ENCODE peak calls at places on chromosomes 16 and 17, in six cellular contexts. One of them, this sample, is unnamed.

GRCh38 chr16:22123759-22124490 is 31.6 kb downstream of the VWA3A start:
- DNase-seq in fibroblast of mammary gland: no peak
- DNase-seq in epithelial cell of esophagus: no peak
- DNase-seq in caudate nucleus: no peak
- DNase-seq in upper lobe of right lung: no peak
- DNase-seq in HL-60: no peak
- DNase-seq in this sample: no peak

GRCh38 chr16:4385066-4385788 is 13.6 kb downstream of the VASN start:
- DNase-seq in fibroblast of mammary gland: peak
- DNase-seq in epithelial cell of esophagus: no peak
- DNase-seq in HL-60: no peak
- DNase-seq in caudate nucleus: no peak
- DNase-seq in upper lobe of right lung: no peak
- DNase-seq in this sample: no peak

GRCh38 chr16:16019488-16019887 is 70.1 kb downstream of the ABCC1 start:
- DNase-seq in caudate nucleus: no peak
- DNase-seq in HL-60: no peak
- DNase-seq in epithelial cell of esophagus: peak
- DNase-seq in upper lobe of right lung: no peak
- DNase-seq in fibroblast of mammary gland: peak
- DNase-seq in this sample: peak

GRCh38 chr16:72909196-72909595 is 138.7 kb downstream of the ZFHX3 start:
- DNase-seq in caudate nucleus: no peak
- DNase-seq in upper lobe of right lung: no peak
- DNase-seq in fibroblast of mammary gland: no peak
- DNase-seq in HL-60: no peak
- DNase-seq in epithelial cell of esophagus: no peak
- DNase-seq in this sample: no peak

GRCh38 chr17:948284-948852 is 31.2 kb downstream of the NXN start:
- DNase-seq in upper lobe of right lung: no peak
- DNase-seq in fibroblast of mammary gland: no peak
- DNase-seq in HL-60: no peak
- DNase-seq in epithelial cell of esophagus: no peak
- DNase-seq in caudate nucleus: no peak
- DNase-seq in this sample: no peak

GRCh38 chr16:15856217-15856616 is 611 bp downstream of the MYH11 start:
- DNase-seq in HL-60: no peak
- DNase-seq in upper lobe of right lung: no peak
- DNase-seq in caudate nucleus: no peak
- DNase-seq in fibroblast of mammary gland: no peak
- DNase-seq in epithelial cell of esophagus: no peak
- DNase-seq in this sample: no peak

GRCh38 chr17:17952691-17953090 is 19.5 kb downstream of the TOM1L2 start:
- DNase-seq in epithelial cell of esophagus: no peak
- DNase-seq in upper lobe of right lung: no peak
- DNase-seq in fibroblast of mammary gland: no peak
- DNase-seq in HL-60: no peak
- DNase-seq in caudate nucleus: no peak
- DNase-seq in this sample: no peak

GRCh38 chr17:58088624-58089023 is 5.4 kb downstream of the DYNLL2 start:
- DNase-seq in caudate nucleus: no peak
- DNase-seq in fibroblast of mammary gland: no peak
- DNase-seq in upper lobe of right lung: no peak
- DNase-seq in epithelial cell of esophagus: no peak
- DNase-seq in HL-60: no peak
- DNase-seq in this sample: no peak

GRCh38 chr17:31583795-31584340 is 192.4 kb downstream of the RAB11FIP4 start:
- DNase-seq in upper lobe of right lung: no peak
- DNase-seq in fibroblast of mammary gland: peak
- DNase-seq in caudate nucleus: no peak
- DNase-seq in epithelial cell of esophagus: peak
- DNase-seq in HL-60: no peak
- DNase-seq in this sample: no peak

GRCh38 chr16:72995151-72995881 is 52.6 kb downstream of the ZFHX3 start:
- DNase-seq in epithelial cell of esophagus: no peak
- DNase-seq in caudate nucleus: no peak
- DNase-seq in fibroblast of mammary gland: no peak
- DNase-seq in upper lobe of right lung: no peak
- DNase-seq in HL-60: peak
- DNase-seq in this sample: no peak

GRCh38 chr16:11783319-11784047 is 13.6 kb downstream of the ZC3H7A start:
- DNase-seq in epithelial cell of esophagus: peak
- DNase-seq in caudate nucleus: no peak
- DNase-seq in HL-60: no peak
- DNase-seq in fibroblast of mammary gland: no peak
- DNase-seq in upper lobe of right lung: no peak
- DNase-seq in this sample: no peak

GRCh38 chr17:59561042-59561441 is 4.4 kb upstream of the DHX40 start:
- DNase-seq in fibroblast of mammary gland: peak
- DNase-seq in caudate nucleus: no peak
- DNase-seq in upper lobe of right lung: no peak
- DNase-seq in epithelial cell of esophagus: peak
- DNase-seq in HL-60: peak
- DNase-seq in this sample: peak

GRCh38 chr17:2149934-2150333 is 95.0 kb downstream of the HIC1 start:
- DNase-seq in caudate nucleus: no peak
- DNase-seq in HL-60: no peak
- DNase-seq in epithelial cell of esophagus: no peak
- DNase-seq in fibroblast of mammary gland: no peak
- DNase-seq in upper lobe of right lung: no peak
- DNase-seq in this sample: no peak

GRCh38 chr17:76727745-76728456 is 1.3 kb downstream of the METTL23 start:
- DNase-seq in HL-60: peak
- DNase-seq in caudate nucleus: no peak
- DNase-seq in upper lobe of right lung: no peak
- DNase-seq in fibroblast of mammary gland: no peak
- DNase-seq in epithelial cell of esophagus: no peak
- DNase-seq in this sample: no peak

GRCh38 chr16:82756283-82756599 is 129.5 kb downstream of the CDH13 start:
- DNase-seq in caudate nucleus: no peak
- DNase-seq in fibroblast of mammary gland: peak
- DNase-seq in upper lobe of right lung: no peak
- DNase-seq in HL-60: no peak
- DNase-seq in epithelial cell of esophagus: peak
- DNase-seq in this sample: no peak

GRCh38 chr16:12268602-12269001 is 292.1 kb downstream of the SNX29 start:
- DNase-seq in fibroblast of mammary gland: peak
- DNase-seq in HL-60: no peak
- DNase-seq in epithelial cell of esophagus: no peak
- DNase-seq in upper lobe of right lung: peak
- DNase-seq in caudate nucleus: no peak
- DNase-seq in this sample: no peak

GRCh38 chr17:53472586-53472985 is 350.1 kb upstream of the KIF2B start:
- DNase-seq in HL-60: no peak
- DNase-seq in caudate nucleus: no peak
- DNase-seq in fibroblast of mammary gland: no peak
- DNase-seq in upper lobe of right lung: no peak
- DNase-seq in epithelial cell of esophagus: peak
- DNase-seq in this sample: no peak

GRCh38 chr16:86823895-86824671 is 245.7 kb downstream of the FOXL1 start:
- DNase-seq in fibroblast of mammary gland: peak
- DNase-seq in upper lobe of right lung: no peak
- DNase-seq in caudate nucleus: peak
- DNase-seq in HL-60: no peak
- DNase-seq in epithelial cell of esophagus: peak
- DNase-seq in this sample: no peak